ENCODE peak calls at places on chromosomes 16 and 17, in nine cellular contexts. Q is activated CD8-positive, alpha-beta T cell treated with anti-CD3 and anti-CD28 coated beads for 36 hours; U is activated CD4-positive, CD25-positive, alpha-beta regulatory T cell; M is cardiac muscle cell; P is HCEC 1CT; D is spleen; C is T-helper 17 cell; A is mammary epithelial cell; G is fibroblast of pulmonary artery. K is an unnamed sample.

GRCh38 chr17:83062818-83063671 is 16.4 kb upstream of the METRNL start:
- DNase-seq in Q (no peak), U (no peak), M (no peak), P (no peak), D (peak), C (peak), A (no peak), G (no peak), K (no peak)

GRCh38 chr16:30651124-30652004 is 604 bp downstream of the PRR14 start:
- DNase-seq in Q (peak), U (peak), M (peak), P (peak), D (peak), C (peak), A (peak), G (peak), K (peak)

GRCh38 chr17:31281061-31281460 is 16.0 kb downstream of the OMG start:
- DNase-seq in Q (no peak), U (no peak), M (no peak), P (no peak), D (no peak), C (no peak), A (no peak), G (no peak), K (no peak)

GRCh38 chr16:16075463-16076399 is 126.3 kb downstream of the ABCC1 start:
- DNase-seq in Q (no peak), U (no peak), M (peak), P (no peak), D (peak), C (no peak), A (no peak), G (no peak), K (peak)

GRCh38 chr17:17295141-17295540 is 8.0 kb upstream of the NT5M start:
- DNase-seq in Q (no peak), U (no peak), M (no peak), P (no peak), D (no peak), C (no peak), A (no peak), G (no peak), K (no peak)

GRCh38 chr17:79214940-79215604 is 140.4 kb downstream of the ENGASE start:
- DNase-seq in Q (no peak), U (no peak), M (no peak), P (no peak), D (no peak), C (no peak), A (no peak), G (no peak), K (no peak)

GRCh38 chr16:73196670-73197069 is 148.7 kb upstream of the ZFHX3 start:
- DNase-seq in Q (peak), U (no peak), M (peak), P (peak), D (no peak), C (no peak), A (peak), G (peak), K (peak)

GRCh38 chr16:80824623-80825364 is 20.4 kb upstream of the CDYL2 start:
- DNase-seq in Q (peak), U (no peak), M (peak), P (peak), D (no peak), C (no peak), A (peak), G (peak), K (no peak)

GRCh38 chr17:40519089-40519775 is 17.8 kb upstream of the TNS4 start:
- DNase-seq in Q (no peak), U (no peak), M (no peak), P (no peak), D (peak), C (no peak), A (no peak), G (no peak), K (no peak)

K was measured in GDM1.